ENCODE peak calls at places on chromosome 1, in four cellular contexts. One of them, this sample, is unnamed.

GRCh38 chr1:173364827-173365226 is 112.3 kb upstream of the PRDX6 start:
- DNase-seq in tibial nerve: no peak
- DNase-seq in sigmoid colon: no peak
- DNase-seq in stimulated activated CD8-positive, alpha-beta memory T cell treated with anti-CD3 and anti-CD28 coated beads, Interleukin-4, amount 100 ng/mL, for 4 hours: no peak
- DNase-seq in this sample: no peak

GRCh38 chr1:192489748-192490147 is 85.8 kb upstream of the RGS1 start:
- DNase-seq in stimulated activated CD8-positive, alpha-beta memory T cell treated with anti-CD3 and anti-CD28 coated beads, Interleukin-4, amount 100 ng/mL, for 4 hours: no peak
- DNase-seq in sigmoid colon: peak; percentile 92
- DNase-seq in tibial nerve: no peak
- DNase-seq in this sample: no peak

GRCh38 chr1:39933956-39934941 is 20.7 kb upstream of the MFSD2A start:
- DNase-seq in sigmoid colon: peak; percentile 91
- DNase-seq in stimulated activated CD8-positive, alpha-beta memory T cell treated with anti-CD3 and anti-CD28 coated beads, Interleukin-4, amount 100 ng/mL, for 4 hours: no peak
- DNase-seq in tibial nerve: peak; percentile 62
- DNase-seq in this sample: peak; percentile 84

GRCh38 chr1:92087542-92087941 is 7.4 kb downstream of the BTBD8 start:
- DNase-seq in tibial nerve: no peak
- DNase-seq in sigmoid colon: no peak
- DNase-seq in stimulated activated CD8-positive, alpha-beta memory T cell treated with anti-CD3 and anti-CD28 coated beads, Interleukin-4, amount 100 ng/mL, for 4 hours: no peak
- DNase-seq in this sample: no peak

GRCh38 chr1:208349679-208350330 is 105.6 kb upstream of the PLXNA2 start:
- DNase-seq in sigmoid colon: no peak
- DNase-seq in stimulated activated CD8-positive, alpha-beta memory T cell treated with anti-CD3 and anti-CD28 coated beads, Interleukin-4, amount 100 ng/mL, for 4 hours: no peak
- DNase-seq in tibial nerve: no peak
- DNase-seq in this sample: no peak

GRCh38 chr1:109197163-109198042 is 16.3 kb upstream of the SARS1 start:
- DNase-seq in stimulated activated CD8-positive, alpha-beta memory T cell treated with anti-CD3 and anti-CD28 coated beads, Interleukin-4, amount 100 ng/mL, for 4 hours: no peak
- DNase-seq in tibial nerve: no peak
- DNase-seq in sigmoid colon: no peak
- DNase-seq in this sample: no peak

GRCh38 chr1:160608941-160609340 is 29.6 kb upstream of the CD84 start:
- DNase-seq in sigmoid colon: no peak
- DNase-seq in stimulated activated CD8-positive, alpha-beta memory T cell treated with anti-CD3 and anti-CD28 coated beads, Interleukin-4, amount 100 ng/mL, for 4 hours: no peak
- DNase-seq in tibial nerve: no peak
- DNase-seq in this sample: no peak

GRCh38 chr1:53366901-53367502 is 39.1 kb upstream of the LRP8 start:
- DNase-seq in sigmoid colon: peak; percentile 29
- DNase-seq in tibial nerve: no peak
- DNase-seq in stimulated activated CD8-positive, alpha-beta memory T cell treated with anti-CD3 and anti-CD28 coated beads, Interleukin-4, amount 100 ng/mL, for 4 hours: no peak
- DNase-seq in this sample: peak; percentile 41

GRCh38 chr1:27643626-27644368 is 8.8 kb upstream of the FGR start:
- DNase-seq in sigmoid colon: no peak
- DNase-seq in stimulated activated CD8-positive, alpha-beta memory T cell treated with anti-CD3 and anti-CD28 coated beads, Interleukin-4, amount 100 ng/mL, for 4 hours: no peak
- DNase-seq in tibial nerve: no peak
- DNase-seq in this sample: no peak

GRCh38 chr1:223500560-223501425 is 107.6 kb downstream of the CCDC185 start:
- DNase-seq in stimulated activated CD8-positive, alpha-beta memory T cell treated with anti-CD3 and anti-CD28 coated beads, Interleukin-4, amount 100 ng/mL, for 4 hours: no peak
- DNase-seq in tibial nerve: no peak
- DNase-seq in sigmoid colon: no peak
- DNase-seq in this sample: no peak

GRCh38 chr1:62386351-62387121 is 50.3 kb upstream of the USP1 start:
- DNase-seq in tibial nerve: no peak
- DNase-seq in stimulated activated CD8-positive, alpha-beta memory T cell treated with anti-CD3 and anti-CD28 coated beads, Interleukin-4, amount 100 ng/mL, for 4 hours: no peak
- DNase-seq in sigmoid colon: no peak
- DNase-seq in this sample: no peak

GRCh38 chr1:245084551-245084950 is 70.2 kb upstream of the KIF26B start:
- DNase-seq in stimulated activated CD8-positive, alpha-beta memory T cell treated with anti-CD3 and anti-CD28 coated beads, Interleukin-4, amount 100 ng/mL, for 4 hours: no peak
- DNase-seq in tibial nerve: no peak
- DNase-seq in sigmoid colon: no peak
- DNase-seq in this sample: no peak

GRCh38 chr1:248596615-248597014 is 885 bp downstream of the OR2T10 start:
- DNase-seq in sigmoid colon: no peak
- DNase-seq in stimulated activated CD8-positive, alpha-beta memory T cell treated with anti-CD3 and anti-CD28 coated beads, Interleukin-4, amount 100 ng/mL, for 4 hours: no peak
- DNase-seq in tibial nerve: no peak
- DNase-seq in this sample: no peak

GRCh38 chr1:108856994-108857393 is at the start of gene AKNAD1:
- DNase-seq in stimulated activated CD8-positive, alpha-beta memory T cell treated with anti-CD3 and anti-CD28 coated beads, Interleukin-4, amount 100 ng/mL, for 4 hours: no peak
- DNase-seq in sigmoid colon: no peak
- DNase-seq in tibial nerve: no peak
- DNase-seq in this sample: no peak

This sample was measured in cardiac septum.